ENCODE peak calls at places on chromosome 12, in six cellular contexts. One of them, this sample, is unnamed.

GRCh38 chr12:68001486-68002466 is 12.5 kb downstream of the IFNG-AS1 start:
- DNase-seq in astrocyte of the cerebellum: no peak
- DNase-seq in ovary: no peak
- DNase-seq in fibroblast of mammary gland: peak
- DNase-seq in IMR-90: peak
- DNase-seq in cardiac fibroblast: no peak
- DNase-seq in this sample: no peak

GRCh38 chr12:7935773-7936581 is at the start of gene SLC2A3:
- DNase-seq in astrocyte of the cerebellum: peak
- DNase-seq in ovary: peak
- DNase-seq in fibroblast of mammary gland: peak
- DNase-seq in IMR-90: peak
- DNase-seq in cardiac fibroblast: peak
- DNase-seq in this sample: peak

GRCh38 chr12:45713108-45713507 is 16.4 kb upstream of the ARID2 start:
- DNase-seq in astrocyte of the cerebellum: no peak
- DNase-seq in ovary: no peak
- DNase-seq in fibroblast of mammary gland: peak
- DNase-seq in IMR-90: peak
- DNase-seq in cardiac fibroblast: peak
- DNase-seq in this sample: no peak

GRCh38 chr12:127675936-127676335 is 591.0 kb upstream of the TMEM132C start:
- DNase-seq in astrocyte of the cerebellum: no peak
- DNase-seq in ovary: no peak
- DNase-seq in fibroblast of mammary gland: no peak
- DNase-seq in IMR-90: no peak
- DNase-seq in cardiac fibroblast: no peak
- DNase-seq in this sample: no peak

GRCh38 chr12:10283028-10283427 is 24.6 kb upstream of the KLRD1 start:
- DNase-seq in astrocyte of the cerebellum: no peak
- DNase-seq in ovary: no peak
- DNase-seq in fibroblast of mammary gland: no peak
- DNase-seq in IMR-90: no peak
- DNase-seq in cardiac fibroblast: no peak
- DNase-seq in this sample: no peak

GRCh38 chr12:60874091-60874490 is 1278.3 kb downstream of the SLC16A7 start:
- DNase-seq in astrocyte of the cerebellum: no peak
- DNase-seq in ovary: no peak
- DNase-seq in fibroblast of mammary gland: no peak
- DNase-seq in IMR-90: no peak
- DNase-seq in cardiac fibroblast: no peak
- DNase-seq in this sample: no peak

GRCh38 chr12:10940389-10940788 is 1.3 kb upstream of the TAS2R14 start:
- DNase-seq in astrocyte of the cerebellum: peak
- DNase-seq in ovary: no peak
- DNase-seq in fibroblast of mammary gland: peak
- DNase-seq in IMR-90: peak
- DNase-seq in cardiac fibroblast: peak
- DNase-seq in this sample: peak

GRCh38 chr12:46261658-46262057 is 7.2 kb downstream of the SLC38A1 start:
- DNase-seq in astrocyte of the cerebellum: no peak
- DNase-seq in ovary: no peak
- DNase-seq in fibroblast of mammary gland: no peak
- DNase-seq in IMR-90: no peak
- DNase-seq in cardiac fibroblast: no peak
- DNase-seq in this sample: no peak

GRCh38 chr12:22919883-22920282 is 294.9 kb downstream of the ETNK1 start:
- DNase-seq in astrocyte of the cerebellum: no peak
- DNase-seq in ovary: no peak
- DNase-seq in fibroblast of mammary gland: no peak
- DNase-seq in IMR-90: no peak
- DNase-seq in cardiac fibroblast: no peak
- DNase-seq in this sample: no peak

GRCh38 chr12:97075583-97076268 is 168.7 kb downstream of the NEDD1 start:
- DNase-seq in astrocyte of the cerebellum: peak
- DNase-seq in ovary: no peak
- DNase-seq in fibroblast of mammary gland: no peak
- DNase-seq in IMR-90: no peak
- DNase-seq in cardiac fibroblast: no peak
- DNase-seq in this sample: peak
- H3K4me3 ChIP-seq in astrocyte of the cerebellum: no peak
- H3K4me3 ChIP-seq in ovary: no peak
- H3K4me3 ChIP-seq in fibroblast of mammary gland: no peak
- H3K4me3 ChIP-seq in IMR-90: no peak
- H3K4me3 ChIP-seq in cardiac fibroblast: no peak
- H3K4me3 ChIP-seq in this sample: no peak

GRCh38 chr12:53998174-53998899 is 1.6 kb upstream of the HOXC9 start:
- DNase-seq in astrocyte of the cerebellum: no peak
- DNase-seq in ovary: no peak
- DNase-seq in fibroblast of mammary gland: no peak
- DNase-seq in IMR-90: no peak
- DNase-seq in cardiac fibroblast: no peak
- DNase-seq in this sample: no peak

GRCh38 chr12:54000105-54000773 is at the start of gene HOXC9:
- DNase-seq in astrocyte of the cerebellum: no peak
- DNase-seq in ovary: peak
- DNase-seq in fibroblast of mammary gland: no peak
- DNase-seq in IMR-90: no peak
- DNase-seq in cardiac fibroblast: no peak
- DNase-seq in this sample: no peak

GRCh38 chr12:53998900-53999236 is 1.1 kb upstream of the HOXC9 start:
- DNase-seq in astrocyte of the cerebellum: no peak
- DNase-seq in ovary: no peak
- DNase-seq in fibroblast of mammary gland: no peak
- DNase-seq in IMR-90: no peak
- DNase-seq in cardiac fibroblast: no peak
- DNase-seq in this sample: no peak

GRCh38 chr12:54000774-54001114 is 783 bp downstream of the HOXC9 start:
- DNase-seq in astrocyte of the cerebellum: no peak
- DNase-seq in ovary: no peak
- DNase-seq in fibroblast of mammary gland: no peak
- DNase-seq in IMR-90: no peak
- DNase-seq in cardiac fibroblast: no peak
- DNase-seq in this sample: no peak

DNA sequence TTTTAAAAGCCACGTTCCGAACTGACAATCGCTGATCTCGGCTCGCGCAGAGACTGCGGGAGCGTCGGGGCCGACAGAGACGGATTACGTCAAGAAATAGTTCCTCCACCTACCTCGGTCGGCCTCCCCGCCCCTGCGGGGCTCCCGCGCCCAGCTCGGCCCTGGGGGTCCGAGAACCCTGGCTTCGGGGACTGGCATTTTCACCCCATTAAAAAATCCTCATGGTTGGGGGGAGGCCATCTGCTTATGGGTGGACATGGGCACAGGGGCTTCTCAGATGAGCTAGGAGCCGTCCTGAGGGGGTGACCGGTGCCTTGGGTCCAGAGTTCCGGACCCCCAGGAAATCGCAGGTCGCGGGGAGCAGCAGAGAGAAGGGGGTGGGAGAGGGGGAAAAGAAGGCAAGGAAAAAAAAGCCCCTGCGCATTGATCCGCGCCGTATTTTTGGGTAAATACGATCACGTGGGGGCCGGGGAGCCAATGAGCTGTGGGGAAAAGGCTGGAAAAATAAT is 311 bp upstream of the HOXC9 start:
- DNase-seq in astrocyte of the cerebellum: no peak
- DNase-seq in ovary: peak
- DNase-seq in fibroblast of mammary gland: peak
- DNase-seq in IMR-90: peak
- DNase-seq in cardiac fibroblast: no peak
- DNase-seq in this sample: no peak
- H3K4me3 ChIP-seq in astrocyte of the cerebellum: no peak
- H3K4me3 ChIP-seq in ovary: peak
- H3K4me3 ChIP-seq in fibroblast of mammary gland: peak
- H3K4me3 ChIP-seq in IMR-90: no peak
- H3K4me3 ChIP-seq in cardiac fibroblast: no peak
- H3K4me3 ChIP-seq in this sample: peak

DNA sequence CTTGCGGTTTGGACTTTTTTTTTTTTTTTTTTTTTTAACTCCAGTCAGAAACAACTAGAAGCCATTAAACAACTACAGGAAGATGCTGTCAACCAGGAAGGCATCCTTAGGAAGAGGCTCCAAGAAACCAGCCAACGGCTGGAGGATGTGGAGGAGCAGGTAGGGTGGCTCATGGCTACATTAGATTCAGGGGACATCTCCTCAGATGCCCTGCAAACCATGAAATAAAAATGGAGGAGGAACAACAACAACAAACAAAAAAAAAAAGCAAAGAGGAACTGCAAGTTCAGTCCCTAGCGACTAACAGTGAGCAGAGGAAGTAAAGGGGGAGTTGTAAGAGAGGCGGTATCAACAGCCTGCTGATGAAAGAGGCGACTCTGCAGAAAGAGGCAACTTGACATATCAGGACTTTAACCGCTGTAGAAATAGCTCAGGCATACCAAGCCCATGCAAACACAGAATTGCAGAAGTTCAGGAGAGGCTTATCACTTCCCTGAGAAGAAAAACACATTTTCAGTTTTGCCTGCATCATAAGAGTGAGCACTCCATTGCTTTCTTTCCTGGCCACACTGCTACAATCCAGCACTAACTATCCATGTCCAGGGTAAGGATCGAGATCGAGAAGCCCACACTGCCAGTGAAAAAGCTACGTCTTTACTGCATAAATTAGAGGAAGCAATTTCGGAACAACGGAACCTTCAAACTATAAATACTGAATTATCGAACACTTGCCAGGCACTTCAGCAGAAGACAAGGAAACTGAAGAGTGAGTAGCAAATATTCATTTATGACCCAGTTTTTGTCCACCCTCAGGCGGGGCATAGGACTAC is 103.5 kb upstream of the BCAT1 start:
- DNase-seq in astrocyte of the cerebellum: no peak
- DNase-seq in ovary: no peak
- DNase-seq in fibroblast of mammary gland: no peak
- DNase-seq in IMR-90: no peak
- DNase-seq in cardiac fibroblast: peak
- DNase-seq in this sample: no peak
- H3K4me3 ChIP-seq in astrocyte of the cerebellum: no peak
- H3K4me3 ChIP-seq in ovary: peak
- H3K4me3 ChIP-seq in fibroblast of mammary gland: no peak
- H3K4me3 ChIP-seq in IMR-90: no peak
- H3K4me3 ChIP-seq in cardiac fibroblast: no peak
- H3K4me3 ChIP-seq in this sample: no peak

DNA sequence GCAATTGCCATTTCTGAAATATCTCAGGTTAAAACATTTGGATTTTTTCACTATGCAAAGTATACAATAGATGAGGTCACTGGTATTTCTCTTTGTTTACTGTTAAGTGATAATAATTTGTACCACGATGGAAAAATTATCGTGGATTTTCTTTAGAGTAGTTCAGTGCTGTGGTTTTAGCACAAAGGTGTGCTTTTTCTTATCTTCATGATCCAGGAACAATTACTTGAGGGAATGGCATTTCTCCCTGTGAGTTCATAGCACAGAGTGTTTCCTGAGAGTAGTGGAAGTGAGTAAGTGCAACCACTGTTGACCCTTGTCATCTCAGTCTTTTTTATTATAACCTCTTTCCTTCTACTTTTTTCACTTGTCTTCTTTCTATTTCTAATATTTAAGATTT is 86.8 kb downstream of the FGD4 start:
- DNase-seq in astrocyte of the cerebellum: no peak
- DNase-seq in ovary: no peak
- DNase-seq in fibroblast of mammary gland: no peak
- DNase-seq in IMR-90: no peak
- DNase-seq in cardiac fibroblast: no peak
- DNase-seq in this sample: no peak
- H3K4me3 ChIP-seq in astrocyte of the cerebellum: no peak
- H3K4me3 ChIP-seq in ovary: no peak
- H3K4me3 ChIP-seq in fibroblast of mammary gland: no peak
- H3K4me3 ChIP-seq in IMR-90: no peak
- H3K4me3 ChIP-seq in cardiac fibroblast: no peak
- H3K4me3 ChIP-seq in this sample: no peak

GRCh38 chr12:111687255-111687654 is 1.4 kb downstream of the ACAD10 start:
- DNase-seq in astrocyte of the cerebellum: no peak
- DNase-seq in ovary: no peak
- DNase-seq in fibroblast of mammary gland: no peak
- DNase-seq in IMR-90: no peak
- DNase-seq in cardiac fibroblast: no peak
- DNase-seq in this sample: no peak
- H3K4me3 ChIP-seq in astrocyte of the cerebellum: no peak
- H3K4me3 ChIP-seq in ovary: no peak
- H3K4me3 ChIP-seq in fibroblast of mammary gland: no peak
- H3K4me3 ChIP-seq in IMR-90: no peak
- H3K4me3 ChIP-seq in cardiac fibroblast: no peak
- H3K4me3 ChIP-seq in this sample: no peak

GRCh38 chr12:88572785-88573565 is 7.3 kb downstream of the KITLG start:
- DNase-seq in astrocyte of the cerebellum: no peak
- DNase-seq in ovary: no peak
- DNase-seq in fibroblast of mammary gland: peak
- DNase-seq in IMR-90: no peak
- DNase-seq in cardiac fibroblast: no peak
- DNase-seq in this sample: no peak

GRCh38 chr12:88574278-88574677 is 6.0 kb downstream of the KITLG start:
- DNase-seq in astrocyte of the cerebellum: no peak
- DNase-seq in ovary: peak
- DNase-seq in fibroblast of mammary gland: no peak
- DNase-seq in IMR-90: peak
- DNase-seq in cardiac fibroblast: peak
- DNase-seq in this sample: no peak

GRCh38 chr12:88578274-88578673 is 2.0 kb downstream of the KITLG start:
- DNase-seq in astrocyte of the cerebellum: no peak
- DNase-seq in ovary: no peak
- DNase-seq in fibroblast of mammary gland: peak
- DNase-seq in IMR-90: no peak
- DNase-seq in cardiac fibroblast: no peak
- DNase-seq in this sample: no peak

GRCh38 chr12:88577537-88577936 is 2.7 kb downstream of the KITLG start:
- DNase-seq in astrocyte of the cerebellum: no peak
- DNase-seq in ovary: no peak
- DNase-seq in fibroblast of mammary gland: peak
- DNase-seq in IMR-90: no peak
- DNase-seq in cardiac fibroblast: no peak
- DNase-seq in this sample: no peak

DNA sequence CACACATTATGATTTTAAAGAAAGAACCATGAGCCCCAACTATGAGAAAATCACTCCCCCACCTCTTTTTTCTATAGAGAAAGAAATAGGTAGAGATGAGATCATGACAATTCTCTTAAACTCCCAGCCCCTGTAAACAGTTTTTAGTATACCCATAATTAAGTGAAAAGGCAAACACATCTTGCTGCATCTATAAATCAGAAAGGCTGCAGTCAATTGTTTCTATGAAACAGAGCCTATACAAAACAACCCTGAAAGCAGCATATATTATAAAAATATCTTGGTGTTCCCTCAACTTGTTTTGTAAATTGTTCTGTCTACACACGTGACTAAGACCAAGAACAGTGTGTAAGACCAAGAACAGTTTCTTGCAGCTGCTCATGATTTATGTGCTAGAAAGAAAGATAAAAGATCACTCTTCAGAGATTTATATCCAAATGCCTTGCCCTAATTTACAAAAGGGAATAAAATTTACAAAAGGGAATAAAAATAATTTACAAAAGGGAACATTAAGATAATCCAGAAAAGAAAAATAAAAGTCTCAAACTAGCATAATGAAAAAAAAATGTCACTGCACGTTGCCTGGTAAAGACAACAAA is 4.8 kb downstream of the KITLG start:
- DNase-seq in astrocyte of the cerebellum: no peak
- DNase-seq in ovary: no peak
- DNase-seq in fibroblast of mammary gland: peak
- DNase-seq in IMR-90: no peak
- DNase-seq in cardiac fibroblast: no peak
- DNase-seq in this sample: no peak
- H3K4me3 ChIP-seq in astrocyte of the cerebellum: no peak
- H3K4me3 ChIP-seq in ovary: no peak
- H3K4me3 ChIP-seq in fibroblast of mammary gland: no peak
- H3K4me3 ChIP-seq in IMR-90: no peak
- H3K4me3 ChIP-seq in cardiac fibroblast: no peak
- H3K4me3 ChIP-seq in this sample: peak

GRCh38 chr12:114403690-114404450 is 2.1 kb downstream of the TBX5 start:
- DNase-seq in astrocyte of the cerebellum: no peak
- DNase-seq in ovary: no peak
- DNase-seq in fibroblast of mammary gland: peak
- DNase-seq in IMR-90: peak
- DNase-seq in cardiac fibroblast: peak
- DNase-seq in this sample: no peak
- H3K4me3 ChIP-seq in astrocyte of the cerebellum: no peak
- H3K4me3 ChIP-seq in ovary: no peak
- H3K4me3 ChIP-seq in fibroblast of mammary gland: peak
- H3K4me3 ChIP-seq in IMR-90: peak
- H3K4me3 ChIP-seq in cardiac fibroblast: peak
- H3K4me3 ChIP-seq in this sample: no peak

This sample was measured in kidney epithelial cell.